ENCODE peak calls at places on chromosomes 11 and 22, in eight cellular contexts. T is activated CD4-positive, alpha-beta T cell treated with anti-CD3 and anti-CD28 coated beads, Interleukin-2, amount 50 U/mL, for 1 hour; W is fibroblast of pulmonary artery; I is EL; K is H9; R is non-pigmented ciliary epithelial cell; U is Ammon's horn; Q is neural crest cell. S is an unnamed sample.

GRCh38 chr11:74196781-74197486 is 25.8 kb downstream of the PPME1 start:
- DNase-seq in K (no peak), Q (no peak), I (no peak), R (no peak), U (no peak), W (no peak), T (no peak), S (no peak)

GRCh38 chr11:9726313-9727022 is 62.6 kb downstream of the SWAP70 start:
- DNase-seq in T (no peak), I (peak; percentile 65), W (peak; percentile 59), U (no peak), K (no peak), R (peak; percentile 68), Q (no peak), S (peak; percentile 58)

GRCh38 chr11:126440276-126440675 is 84.8 kb downstream of the ST3GAL4 start:
- DNase-seq in I (no peak), Q (no peak), W (no peak), T (no peak), U (no peak), K (no peak), R (no peak), S (no peak)

GRCh38 chr11:27375370-27375769 is 12.4 kb upstream of the CCDC34 start:
- DNase-seq in T (no peak), R (no peak), U (no peak), I (no peak), Q (no peak), K (no peak), W (no peak), S (no peak)

GRCh38 chr22:24201681-24202590 is 20.6 kb downstream of the SUSD2 start:
- DNase-seq in U (no peak), R (no peak), T (no peak), W (no peak), Q (no peak), K (no peak), I (peak; percentile 33), S (peak; percentile 6)

GRCh38 chr11:71420455-71421241 is 27.5 kb downstream of the DHCR7 start:
- DNase-seq in I (peak; percentile 46), R (peak; percentile 6), K (peak; percentile 72), T (no peak), Q (peak; percentile 57), W (peak; percentile 60), U (peak; percentile 61), S (peak; percentile 77)

GRCh38 chr22:46764779-46765485 is 2.5 kb downstream of the TBC1D22A start:
- DNase-seq in I (no peak), K (no peak), U (no peak), W (no peak), Q (no peak), T (no peak), R (no peak), S (no peak)

GRCh38 chr11:130504317-130504716 is 55.9 kb downstream of the ADAMTS15 start:
- DNase-seq in I (no peak), T (no peak), W (no peak), K (no peak), U (no peak), R (no peak), Q (no peak), S (no peak)

GRCh38 chr22:24703101-24703500 is 71.4 kb downstream of the PIWIL3 start:
- DNase-seq in Q (no peak), W (peak; percentile 61), K (no peak), U (no peak), T (no peak), I (peak; percentile 44), R (no peak), S (peak; percentile 22)